ENCODE peak calls at places on chromosomes 1 and 21, in seven cellular contexts. L is fibroblast of lung, S is PC-3, N is breast epithelium, E is BJ, F is ovary, Q is lower lobe of right lung. T is an unnamed sample.
A peak's percentile ranks its signal among the peaks of the same experiment; 100 is the strongest.

GRCh38 chr1:91273875-91274274 is 130.8 kb downstream of the HFM1 start:
- DNase-seq in N (no peak), L (no peak), E (no peak), S (peak; percentile 35), Q (no peak), F (no peak), T (peak; percentile 24)

GRCh38 chr1:219585837-219586465 is 27.0 kb downstream of the ZC3H11B start:
- DNase-seq in S (no peak), Q (no peak), L (no peak), F (no peak), E (no peak), N (no peak), T (no peak)

GRCh38 chr1:91842056-91842455 is 43.9 kb downstream of the TGFBR3 start:
- DNase-seq in F (no peak), E (no peak), Q (no peak), L (no peak), N (no peak), S (no peak), T (no peak)

GRCh38 chr1:97392701-97393100 is 528.1 kb downstream of the DPYD start:
- DNase-seq in L (no peak), N (no peak), Q (no peak), S (no peak), E (no peak), F (no peak), T (peak; percentile 33)

GRCh38 chr1:225335098-225335795 is 92.6 kb downstream of the LBR start:
- DNase-seq in N (no peak), E (no peak), L (no peak), Q (no peak), F (no peak), S (no peak), T (no peak)

GRCh38 chr1:205354259-205354904 is 2.3 kb downstream of the KLHDC8A start:
- DNase-seq in L (peak; percentile 80), Q (no peak), N (peak; percentile 52), F (peak; percentile 77), E (no peak), S (peak; percentile 84), T (peak; percentile 86)

GRCh38 chr1:36645911-36646310 is 163.2 kb upstream of the CSF3R start:
- DNase-seq in N (no peak), L (no peak), S (no peak), Q (no peak), E (no peak), F (no peak), T (no peak)

GRCh38 chr1:10507111-10507879 is 32.5 kb downstream of the PEX14 start:
- DNase-seq in Q (peak; percentile 60), L (peak; percentile 86), E (no peak), F (peak; percentile 67), S (peak; percentile 70), N (peak; percentile 63), T (peak; percentile 91)

GRCh38 chr21:21971384-21971783 is 973.2 kb downstream of the NCAM2 start:
- DNase-seq in E (no peak), F (no peak), N (no peak), Q (no peak), L (no peak), S (peak; percentile 26), T (no peak)

GRCh38 chr1:119582801-119583200 is 65.3 kb downstream of the ZNF697 start:
- DNase-seq in E (no peak), S (peak; percentile 82), F (peak; percentile 30), L (peak; percentile 65), N (peak; percentile 19), Q (peak; percentile 59), T (peak; percentile 82)

GRCh38 chr1:197622371-197622770 is 152.9 kb downstream of the DENND1B start:
- DNase-seq in E (no peak), Q (no peak), N (no peak), F (no peak), L (no peak), S (no peak), T (no peak)

GRCh38 chr1:178094752-178095645 is 1.1 kb downstream of the RASAL2 start:
- DNase-seq in F (no peak), S (peak; percentile 33), Q (no peak), L (peak; percentile 22), E (peak; percentile 41), N (no peak), T (peak; percentile 42)

GRCh38 chr21:45270306-45270821 is 17.3 kb downstream of the POFUT2 start:
- DNase-seq in F (peak; percentile 12), Q (no peak), L (no peak), S (peak; percentile 48), E (no peak), N (no peak), T (no peak)

GRCh38 chr1:33494929-33495328 is 22.5 kb downstream of the ZSCAN20 start:
- DNase-seq in E (no peak), F (no peak), S (no peak), N (no peak), L (peak; percentile 31), Q (no peak), T (peak; percentile 8)
- H3K4me3 ChIP-seq in E (no peak overlapping the region), F (no peak overlapping the region), S (no peak overlapping the region), N (no peak overlapping the region), L (no peak overlapping the region), Q (no peak overlapping the region), T (no peak overlapping the region)

DNA sequence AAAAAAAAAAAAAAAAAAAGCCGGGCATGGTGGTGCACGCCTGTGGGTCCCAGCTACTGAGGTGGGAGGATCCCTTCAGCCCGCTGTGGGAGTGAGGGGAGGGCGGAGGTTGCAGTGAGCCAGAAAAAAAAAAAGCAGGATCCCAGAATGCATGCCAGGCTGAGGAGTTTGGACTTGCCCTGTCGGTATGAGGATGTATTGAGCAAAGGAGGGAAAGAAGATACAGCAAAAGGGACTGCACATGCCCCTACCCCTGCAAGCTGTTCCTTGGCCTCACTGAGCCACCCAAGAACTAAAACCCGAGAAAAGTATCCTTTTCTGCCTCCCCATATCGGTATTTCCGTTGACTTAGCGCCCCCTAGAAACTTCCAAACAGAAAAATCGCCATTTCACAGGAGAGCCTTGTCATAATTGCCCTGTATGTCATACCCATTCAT is 1.3 kb upstream of the GPATCH4 start:
- DNase-seq in L (no peak), E (no peak), Q (no peak), S (peak; percentile 33), N (peak; percentile 36), F (no peak), T (no peak)
- TF ChIP-seq CTCF in L (peak; percentile 32), E (peak; percentile 35), Q (peak; percentile 25), S (peak; percentile 70), N (no peak), F (no peak), T (peak; percentile 39)

DNA sequence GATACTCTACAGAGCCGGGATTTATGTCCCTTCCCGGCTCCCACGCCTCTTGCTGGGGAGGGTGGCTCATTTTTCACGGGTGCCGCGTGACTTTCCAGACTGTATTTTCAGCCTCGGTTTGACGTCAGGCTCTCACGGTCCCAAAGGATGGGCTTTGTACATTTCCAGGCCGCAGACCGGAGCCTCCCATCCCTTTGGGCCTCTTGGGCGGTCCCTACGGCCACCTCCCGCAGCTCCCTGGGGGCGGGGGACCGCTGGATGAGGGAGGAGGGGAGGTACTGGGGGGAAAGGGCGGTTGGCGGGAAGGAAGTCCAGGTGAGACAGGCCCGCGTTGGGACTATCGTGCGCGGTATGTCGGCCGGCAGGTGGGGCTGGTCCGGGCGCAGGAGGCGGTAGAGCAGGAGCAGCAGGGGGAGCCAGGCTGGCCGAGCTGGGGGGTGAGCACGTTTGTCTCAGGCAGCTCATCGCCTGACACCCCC is 17.9 kb downstream of the UBL4B start:
- DNase-seq in F (no peak), N (no peak), L (no peak), Q (no peak), S (no peak), E (no peak), T (peak; percentile 21)
- H3K4me3 ChIP-seq in F (no peak overlapping the region), N (no peak overlapping the region), L (no peak overlapping the region), Q (no peak overlapping the region), S (no peak overlapping the region), E (no peak overlapping the region), T (no peak overlapping the region)

DNA sequence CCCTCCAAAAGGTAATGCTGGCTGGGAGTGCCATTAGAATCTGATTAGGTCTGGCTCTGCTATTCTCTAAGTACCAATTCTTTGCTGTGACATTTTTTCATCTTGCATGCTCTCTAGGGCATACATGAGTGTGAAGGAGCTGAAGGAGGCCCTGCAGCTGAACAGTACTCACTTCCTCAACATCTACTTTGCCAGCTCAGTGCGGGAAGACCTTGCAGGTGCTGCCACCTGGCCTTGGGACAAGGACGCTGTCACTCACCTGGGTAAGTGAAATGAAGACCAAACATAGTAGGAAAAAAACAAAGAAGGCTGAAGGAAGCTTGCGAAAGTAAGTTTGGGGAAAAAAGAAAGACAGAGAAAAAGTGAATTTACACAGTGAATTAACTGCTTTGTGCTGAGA is 207.9 kb downstream of the PAPPA2 start:
- DNase-seq in F (no peak), N (no peak), S (no peak), L (no peak), Q (no peak), E (no peak), T (no peak)
- TF ChIP-seq CTCF in F (no peak), N (no peak), S (peak; percentile 15), L (no peak), Q (no peak), E (no peak), T (no peak)

GRCh38 chr1:210291786-210292275 is 36.9 kb upstream of the HHAT start:
- DNase-seq in E (peak; percentile 92), F (no peak), L (peak; percentile 71), Q (no peak), S (no peak), N (peak; percentile 24), T (peak; percentile 17)
- H3K4me3 ChIP-seq in E (peak overlapping the region; percentile 35), F (peak overlapping the region; percentile 42), L (no peak overlapping the region), Q (peak overlapping the region; percentile 52), S (peak overlapping the region; percentile 69), N (peak overlapping the region; percentile 38), T (no peak overlapping the region)

GRCh38 chr1:158972841-158973240 is 36.9 kb upstream of the IFI16 start:
- DNase-seq in L (peak; percentile 3), E (no peak), F (no peak), N (no peak), Q (no peak), S (peak; percentile 5), T (peak; percentile 14)
- TF ChIP-seq CTCF in L (no peak), E (no peak), F (no peak), N (no peak), Q (no peak), S (peak; percentile 32), T (peak; percentile 7)

GRCh38 chr1:210516675-210517459 is 188.2 kb downstream of the HHAT start:
- DNase-seq in S (no peak), N (no peak), F (no peak), E (no peak), Q (no peak), L (no peak), T (no peak)
- H3K4me3 ChIP-seq in S (no peak overlapping the region), N (no peak overlapping the region), F (no peak overlapping the region), E (no peak overlapping the region), Q (no peak overlapping the region), L (no peak overlapping the region), T (no peak overlapping the region)

GRCh38 chr1:22731924-22732522 is 21.4 kb downstream of the EPHB2 start:
- DNase-seq in E (no peak), S (peak; percentile 24), Q (no peak), F (no peak), L (peak; percentile 37), N (no peak), T (peak; percentile 64)
- TF ChIP-seq CTCF in E (peak; percentile 47), S (peak; percentile 43), Q (no peak), F (no peak), L (peak; percentile 63), N (no peak), T (peak; percentile 74)

DNA sequence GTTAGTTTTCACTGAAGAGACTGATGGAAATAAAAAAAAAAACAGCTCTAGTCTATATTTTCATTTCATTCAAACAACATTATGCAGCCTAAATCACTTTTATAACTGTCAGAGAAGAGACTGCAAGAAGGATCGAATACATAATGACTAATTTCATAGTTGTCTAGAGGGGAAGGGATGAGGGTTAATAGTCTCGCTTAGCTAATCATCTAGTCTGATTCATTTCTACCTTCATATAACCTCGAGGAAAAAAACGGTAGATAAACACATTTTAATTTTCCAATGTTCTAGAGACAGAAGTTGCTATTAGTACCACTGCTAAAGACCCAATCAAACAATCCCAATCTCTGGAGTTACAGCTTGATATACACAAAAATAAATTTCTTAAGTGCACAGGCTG is 3.5 kb downstream of the FUBP1 start:
- DNase-seq in F (no peak), E (no peak), Q (no peak), N (no peak), S (peak; percentile 52), L (no peak), T (peak; percentile 11)
- H3K4me3 ChIP-seq in F (no peak overlapping the region), E (peak overlapping the region; percentile 13), Q (peak overlapping the region; percentile 76), N (no peak overlapping the region), S (peak overlapping the region; percentile 94), L (peak overlapping the region; percentile 98), T (peak overlapping the region; percentile 83)